ENCODE peak calls at places on chromosomes 4 and X, in ten cellular contexts. One of them, this sample, is unnamed.

GRCh38 chrX:19987856-19988255 is 3.0 kb downstream of the BCLAF3 start:
- ATAC-seq in activated naive CD4-positive, alpha-beta T cell treated with anti-CD3 and anti-CD28 coated beads, Interleukin-2, amount 50 U/mL, for 72 hours: no peak
- ATAC-seq in right cardiac atrium: no peak
- ATAC-seq in CD4-positive, alpha-beta T cell: no peak
- ATAC-seq in Right ventricle myocardium superior: no peak
- ATAC-seq in heart left ventricle: no peak
- ATAC-seq in A549: no peak
- ATAC-seq in naive thymus-derived CD8-positive, alpha-beta T cell: no peak
- ATAC-seq in lower lobe of right lung: no peak
- ATAC-seq in Panc1: no peak
- ATAC-seq in this sample: no peak

GRCh38 chr4:37664696-37665095 is 21.5 kb downstream of the RELL1 start:
- ATAC-seq in activated naive CD4-positive, alpha-beta T cell treated with anti-CD3 and anti-CD28 coated beads, Interleukin-2, amount 50 U/mL, for 72 hours: no peak
- ATAC-seq in right cardiac atrium: no peak
- ATAC-seq in CD4-positive, alpha-beta T cell: no peak
- ATAC-seq in Right ventricle myocardium superior: no peak
- ATAC-seq in heart left ventricle: no peak
- ATAC-seq in A549: no peak
- ATAC-seq in naive thymus-derived CD8-positive, alpha-beta T cell: no peak
- ATAC-seq in lower lobe of right lung: peak
- ATAC-seq in Panc1: no peak
- ATAC-seq in this sample: no peak

GRCh38 chr4:38785901-38786402 is 3.2 kb upstream of the TLR10 start:
- ATAC-seq in activated naive CD4-positive, alpha-beta T cell treated with anti-CD3 and anti-CD28 coated beads, Interleukin-2, amount 50 U/mL, for 72 hours: no peak
- ATAC-seq in right cardiac atrium: peak
- ATAC-seq in CD4-positive, alpha-beta T cell: no peak
- ATAC-seq in Right ventricle myocardium superior: peak
- ATAC-seq in heart left ventricle: peak
- ATAC-seq in A549: no peak
- ATAC-seq in naive thymus-derived CD8-positive, alpha-beta T cell: no peak
- ATAC-seq in lower lobe of right lung: peak
- ATAC-seq in Panc1: no peak
- ATAC-seq in this sample: no peak

GRCh38 chr4:1300466-1301455 is 11.1 kb downstream of the MAEA start:
- ATAC-seq in activated naive CD4-positive, alpha-beta T cell treated with anti-CD3 and anti-CD28 coated beads, Interleukin-2, amount 50 U/mL, for 72 hours: peak
- ATAC-seq in right cardiac atrium: peak
- ATAC-seq in CD4-positive, alpha-beta T cell: peak
- ATAC-seq in Right ventricle myocardium superior: peak
- ATAC-seq in heart left ventricle: peak
- ATAC-seq in A549: no peak
- ATAC-seq in naive thymus-derived CD8-positive, alpha-beta T cell: no peak
- ATAC-seq in lower lobe of right lung: peak
- ATAC-seq in Panc1: no peak
- ATAC-seq in this sample: peak

GRCh38 chrX:28920554-28920953 is 333.3 kb downstream of the IL1RAPL1 start:
- ATAC-seq in activated naive CD4-positive, alpha-beta T cell treated with anti-CD3 and anti-CD28 coated beads, Interleukin-2, amount 50 U/mL, for 72 hours: no peak
- ATAC-seq in right cardiac atrium: no peak
- ATAC-seq in CD4-positive, alpha-beta T cell: no peak
- ATAC-seq in Right ventricle myocardium superior: no peak
- ATAC-seq in heart left ventricle: no peak
- ATAC-seq in A549: no peak
- ATAC-seq in naive thymus-derived CD8-positive, alpha-beta T cell: no peak
- ATAC-seq in lower lobe of right lung: no peak
- ATAC-seq in Panc1: no peak
- ATAC-seq in this sample: no peak

GRCh38 chr4:150699599-150699998 is 117.6 kb downstream of the MAB21L2 start:
- ATAC-seq in activated naive CD4-positive, alpha-beta T cell treated with anti-CD3 and anti-CD28 coated beads, Interleukin-2, amount 50 U/mL, for 72 hours: no peak
- ATAC-seq in right cardiac atrium: no peak
- ATAC-seq in CD4-positive, alpha-beta T cell: no peak
- ATAC-seq in Right ventricle myocardium superior: no peak
- ATAC-seq in heart left ventricle: no peak
- ATAC-seq in A549: no peak
- ATAC-seq in naive thymus-derived CD8-positive, alpha-beta T cell: no peak
- ATAC-seq in lower lobe of right lung: no peak
- ATAC-seq in Panc1: no peak
- ATAC-seq in this sample: no peak

GRCh38 chr4:153798436-153798835 is 9.6 kb upstream of the SFRP2 start:
- ATAC-seq in activated naive CD4-positive, alpha-beta T cell treated with anti-CD3 and anti-CD28 coated beads, Interleukin-2, amount 50 U/mL, for 72 hours: no peak
- ATAC-seq in right cardiac atrium: no peak
- ATAC-seq in CD4-positive, alpha-beta T cell: no peak
- ATAC-seq in Right ventricle myocardium superior: no peak
- ATAC-seq in heart left ventricle: no peak
- ATAC-seq in A549: no peak
- ATAC-seq in naive thymus-derived CD8-positive, alpha-beta T cell: no peak
- ATAC-seq in lower lobe of right lung: no peak
- ATAC-seq in Panc1: no peak
- ATAC-seq in this sample: no peak

GRCh38 chrX:85851418-85851817 is 195.9 kb downstream of the CHM start:
- ATAC-seq in activated naive CD4-positive, alpha-beta T cell treated with anti-CD3 and anti-CD28 coated beads, Interleukin-2, amount 50 U/mL, for 72 hours: no peak
- ATAC-seq in right cardiac atrium: no peak
- ATAC-seq in CD4-positive, alpha-beta T cell: no peak
- ATAC-seq in Right ventricle myocardium superior: no peak
- ATAC-seq in heart left ventricle: no peak
- ATAC-seq in A549: peak
- ATAC-seq in naive thymus-derived CD8-positive, alpha-beta T cell: no peak
- ATAC-seq in lower lobe of right lung: no peak
- ATAC-seq in Panc1: no peak
- ATAC-seq in this sample: no peak

GRCh38 chrX:10620121-10620699 is at the start of gene MID1:
- ATAC-seq in activated naive CD4-positive, alpha-beta T cell treated with anti-CD3 and anti-CD28 coated beads, Interleukin-2, amount 50 U/mL, for 72 hours: peak
- ATAC-seq in right cardiac atrium: peak
- ATAC-seq in CD4-positive, alpha-beta T cell: no peak
- ATAC-seq in Right ventricle myocardium superior: peak
- ATAC-seq in heart left ventricle: peak
- ATAC-seq in A549: peak
- ATAC-seq in naive thymus-derived CD8-positive, alpha-beta T cell: peak
- ATAC-seq in lower lobe of right lung: peak
- ATAC-seq in Panc1: peak
- ATAC-seq in this sample: peak

GRCh38 chr4:92198711-92199110 is 105.1 kb upstream of the GRID2 start:
- ATAC-seq in activated naive CD4-positive, alpha-beta T cell treated with anti-CD3 and anti-CD28 coated beads, Interleukin-2, amount 50 U/mL, for 72 hours: no peak
- ATAC-seq in right cardiac atrium: no peak
- ATAC-seq in CD4-positive, alpha-beta T cell: no peak
- ATAC-seq in Right ventricle myocardium superior: no peak
- ATAC-seq in heart left ventricle: no peak
- ATAC-seq in A549: no peak
- ATAC-seq in naive thymus-derived CD8-positive, alpha-beta T cell: no peak
- ATAC-seq in lower lobe of right lung: no peak
- ATAC-seq in Panc1: no peak
- ATAC-seq in this sample: no peak

GRCh38 chr4:55311792-55312490 is 34.1 kb upstream of the SRD5A3 start:
- ATAC-seq in activated naive CD4-positive, alpha-beta T cell treated with anti-CD3 and anti-CD28 coated beads, Interleukin-2, amount 50 U/mL, for 72 hours: no peak
- ATAC-seq in right cardiac atrium: peak
- ATAC-seq in CD4-positive, alpha-beta T cell: no peak
- ATAC-seq in Right ventricle myocardium superior: peak
- ATAC-seq in heart left ventricle: peak
- ATAC-seq in A549: no peak
- ATAC-seq in naive thymus-derived CD8-positive, alpha-beta T cell: no peak
- ATAC-seq in lower lobe of right lung: peak
- ATAC-seq in Panc1: no peak
- ATAC-seq in this sample: no peak

GRCh38 chr4:105707783-105708182 is 706 bp downstream of the INTS12 start:
- ATAC-seq in activated naive CD4-positive, alpha-beta T cell treated with anti-CD3 and anti-CD28 coated beads, Interleukin-2, amount 50 U/mL, for 72 hours: no peak
- ATAC-seq in right cardiac atrium: no peak
- ATAC-seq in CD4-positive, alpha-beta T cell: no peak
- ATAC-seq in Right ventricle myocardium superior: no peak
- ATAC-seq in heart left ventricle: no peak
- ATAC-seq in A549: no peak
- ATAC-seq in naive thymus-derived CD8-positive, alpha-beta T cell: no peak
- ATAC-seq in lower lobe of right lung: peak
- ATAC-seq in Panc1: no peak
- ATAC-seq in this sample: no peak

GRCh38 chr4:122562436-122562835 is 58.4 kb downstream of the IL21 start:
- ATAC-seq in activated naive CD4-positive, alpha-beta T cell treated with anti-CD3 and anti-CD28 coated beads, Interleukin-2, amount 50 U/mL, for 72 hours: no peak
- ATAC-seq in right cardiac atrium: no peak
- ATAC-seq in CD4-positive, alpha-beta T cell: no peak
- ATAC-seq in Right ventricle myocardium superior: no peak
- ATAC-seq in heart left ventricle: no peak
- ATAC-seq in A549: no peak
- ATAC-seq in naive thymus-derived CD8-positive, alpha-beta T cell: no peak
- ATAC-seq in lower lobe of right lung: no peak
- ATAC-seq in Panc1: no peak
- ATAC-seq in this sample: no peak

GRCh38 chr4:69096111-69096656 is at the start of gene UGT2B7:
- ATAC-seq in activated naive CD4-positive, alpha-beta T cell treated with anti-CD3 and anti-CD28 coated beads, Interleukin-2, amount 50 U/mL, for 72 hours: no peak
- ATAC-seq in right cardiac atrium: no peak
- ATAC-seq in CD4-positive, alpha-beta T cell: no peak
- ATAC-seq in Right ventricle myocardium superior: no peak
- ATAC-seq in heart left ventricle: no peak
- ATAC-seq in A549: no peak
- ATAC-seq in naive thymus-derived CD8-positive, alpha-beta T cell: no peak
- ATAC-seq in lower lobe of right lung: no peak
- ATAC-seq in Panc1: no peak
- ATAC-seq in this sample: peak

GRCh38 chr4:6071191-6071958 is 53.1 kb upstream of the C4orf50 start:
- ATAC-seq in activated naive CD4-positive, alpha-beta T cell treated with anti-CD3 and anti-CD28 coated beads, Interleukin-2, amount 50 U/mL, for 72 hours: no peak
- ATAC-seq in right cardiac atrium: no peak
- ATAC-seq in CD4-positive, alpha-beta T cell: no peak
- ATAC-seq in Right ventricle myocardium superior: no peak
- ATAC-seq in heart left ventricle: no peak
- ATAC-seq in A549: no peak
- ATAC-seq in naive thymus-derived CD8-positive, alpha-beta T cell: no peak
- ATAC-seq in lower lobe of right lung: no peak
- ATAC-seq in Panc1: no peak
- ATAC-seq in this sample: no peak

GRCh38 chr4:143711543-143712159 is 11.2 kb upstream of the FREM3 start:
- ATAC-seq in activated naive CD4-positive, alpha-beta T cell treated with anti-CD3 and anti-CD28 coated beads, Interleukin-2, amount 50 U/mL, for 72 hours: no peak
- ATAC-seq in right cardiac atrium: no peak
- ATAC-seq in CD4-positive, alpha-beta T cell: no peak
- ATAC-seq in Right ventricle myocardium superior: no peak
- ATAC-seq in heart left ventricle: no peak
- ATAC-seq in A549: no peak
- ATAC-seq in naive thymus-derived CD8-positive, alpha-beta T cell: no peak
- ATAC-seq in lower lobe of right lung: no peak
- ATAC-seq in Panc1: no peak
- ATAC-seq in this sample: no peak

GRCh38 chrX:68487254-68487653 is 11.6 kb upstream of the YIPF6 start:
- ATAC-seq in activated naive CD4-positive, alpha-beta T cell treated with anti-CD3 and anti-CD28 coated beads, Interleukin-2, amount 50 U/mL, for 72 hours: no peak
- ATAC-seq in right cardiac atrium: no peak
- ATAC-seq in CD4-positive, alpha-beta T cell: no peak
- ATAC-seq in Right ventricle myocardium superior: no peak
- ATAC-seq in heart left ventricle: no peak
- ATAC-seq in A549: no peak
- ATAC-seq in naive thymus-derived CD8-positive, alpha-beta T cell: no peak
- ATAC-seq in lower lobe of right lung: no peak
- ATAC-seq in Panc1: no peak
- ATAC-seq in this sample: no peak

GRCh38 chrX:68830486-68831404 is 1.9 kb downstream of the EFNB1 start:
- ATAC-seq in activated naive CD4-positive, alpha-beta T cell treated with anti-CD3 and anti-CD28 coated beads, Interleukin-2, amount 50 U/mL, for 72 hours: no peak
- ATAC-seq in right cardiac atrium: no peak
- ATAC-seq in CD4-positive, alpha-beta T cell: no peak
- ATAC-seq in Right ventricle myocardium superior: no peak
- ATAC-seq in heart left ventricle: no peak
- ATAC-seq in A549: no peak
- ATAC-seq in naive thymus-derived CD8-positive, alpha-beta T cell: no peak
- ATAC-seq in lower lobe of right lung: no peak
- ATAC-seq in Panc1: no peak
- ATAC-seq in this sample: no peak

GRCh38 chr4:74878323-74878722 is 54.6 kb upstream of the PARM1 start:
- ATAC-seq in activated naive CD4-positive, alpha-beta T cell treated with anti-CD3 and anti-CD28 coated beads, Interleukin-2, amount 50 U/mL, for 72 hours: no peak
- ATAC-seq in right cardiac atrium: no peak
- ATAC-seq in CD4-positive, alpha-beta T cell: no peak
- ATAC-seq in Right ventricle myocardium superior: no peak
- ATAC-seq in heart left ventricle: no peak
- ATAC-seq in A549: no peak
- ATAC-seq in naive thymus-derived CD8-positive, alpha-beta T cell: no peak
- ATAC-seq in lower lobe of right lung: no peak
- ATAC-seq in Panc1: no peak
- ATAC-seq in this sample: no peak

GRCh38 chrX:153818571-153819397 is 11.6 kb downstream of the PDZD4 start:
- ATAC-seq in activated naive CD4-positive, alpha-beta T cell treated with anti-CD3 and anti-CD28 coated beads, Interleukin-2, amount 50 U/mL, for 72 hours: peak
- ATAC-seq in right cardiac atrium: peak
- ATAC-seq in CD4-positive, alpha-beta T cell: peak
- ATAC-seq in Right ventricle myocardium superior: peak
- ATAC-seq in heart left ventricle: peak
- ATAC-seq in A549: peak
- ATAC-seq in naive thymus-derived CD8-positive, alpha-beta T cell: peak
- ATAC-seq in lower lobe of right lung: peak
- ATAC-seq in Panc1: peak
- ATAC-seq in this sample: peak

GRCh38 chr4:54152846-54153600 is 53.1 kb downstream of the GSX2 start:
- ATAC-seq in activated naive CD4-positive, alpha-beta T cell treated with anti-CD3 and anti-CD28 coated beads, Interleukin-2, amount 50 U/mL, for 72 hours: no peak
- ATAC-seq in right cardiac atrium: no peak
- ATAC-seq in CD4-positive, alpha-beta T cell: no peak
- ATAC-seq in Right ventricle myocardium superior: no peak
- ATAC-seq in heart left ventricle: no peak
- ATAC-seq in A549: no peak
- ATAC-seq in naive thymus-derived CD8-positive, alpha-beta T cell: no peak
- ATAC-seq in lower lobe of right lung: no peak
- ATAC-seq in Panc1: no peak
- ATAC-seq in this sample: no peak